ENCODE peak calls at places on chromosomes 2 and 18, in eight cellular contexts. W is A172; V is type B pancreatic cell; H is HT1080; L is NB4; T is LoVo; Y is foreskin fibroblast; G is activated T-helper 1 cell treated with anti-CD3 and anti-CD28 coated beads, Interleukin-2, amount 50 U/mL, for 16 hours. S is an unnamed sample.

GRCh38 chr18:39635966-39636365 is 2070.4 kb upstream of the CELF4 start:
- DNase-seq in L (no peak), T (no peak), H (no peak), Y (no peak), W (no peak), V (no peak), G (no peak), S (no peak)

GRCh38 chr2:194549387-194549786 is 1107.6 kb upstream of the SLC39A10 start:
- DNase-seq in T (no peak), H (no peak), W (no peak), L (no peak), G (no peak), Y (no peak), V (no peak), S (no peak)

GRCh38 chr2:70767699-70768584 is at the start of gene ADD2:
- DNase-seq in H (peak), T (no peak), Y (peak), L (peak), G (no peak), V (peak), W (peak), S (no peak)

GRCh38 chr18:78965917-78966878 is 13.4 kb upstream of the SALL3 start:
- DNase-seq in V (peak), W (no peak), Y (no peak), L (no peak), T (no peak), H (no peak), G (no peak), S (no peak)

GRCh38 chr2:74715880-74716279 is 61.8 kb downstream of the SEMA4F start:
- DNase-seq in W (no peak), G (no peak), Y (no peak), T (no peak), H (no peak), L (no peak), V (no peak), S (no peak)

GRCh38 chr18:35495821-35496368 is 1.9 kb downstream of the INO80C start:
- DNase-seq in Y (peak), V (no peak), T (no peak), H (no peak), W (no peak), L (peak), G (no peak), S (peak)

GRCh38 chr2:98460573-98461560 is 16.2 kb downstream of the INPP4A start:
- DNase-seq in G (no peak), T (no peak), W (no peak), H (no peak), Y (no peak), V (no peak), L (peak), S (no peak)

GRCh38 chr2:98454500-98455235 is 10.0 kb downstream of the INPP4A start:
- DNase-seq in G (no peak), T (no peak), L (peak), Y (peak), V (no peak), W (peak), H (peak), S (peak)

GRCh38 chr2:120802161-120802560 is 66.5 kb downstream of the GLI2 start:
- DNase-seq in H (no peak), V (no peak), W (no peak), G (no peak), T (no peak), Y (peak), L (no peak), S (no peak)

GRCh38 chr18:75162467-75162866 is 46.5 kb downstream of the PTGR3 start:
- DNase-seq in V (no peak), W (peak), T (no peak), H (peak), L (no peak), G (no peak), Y (peak), S (no peak)

GRCh38 chr2:159562248-159562647 is 54.1 kb downstream of the BAZ2B start:
- DNase-seq in G (no peak), T (no peak), L (peak), Y (no peak), H (no peak), V (no peak), W (no peak), S (peak)

GRCh38 chr2:43609304-43609883 is 13.6 kb upstream of the THADA start:
- DNase-seq in L (peak), V (no peak), Y (peak), G (no peak), W (peak), T (peak), H (peak), S (peak)

GRCh38 chr2:118403658-118404451 is 315.6 kb downstream of the INSIG2 start:
- DNase-seq in H (peak), G (no peak), V (no peak), W (no peak), Y (peak), T (no peak), L (no peak), S (no peak)

GRCh38 chr18:52950153-52950552 is 610.2 kb downstream of the DCC start:
- DNase-seq in T (no peak), L (no peak), V (no peak), W (peak), G (no peak), H (peak), Y (peak), S (no peak)

GRCh38 chr2:101515512-101515911 is 40.6 kb upstream of the RFX8 start:
- DNase-seq in Y (peak), H (peak), G (no peak), L (no peak), T (no peak), W (peak), V (no peak), S (no peak)

GRCh38 chr18:35410561-35410960 is 33.4 kb upstream of the ZNF396 start:
- DNase-seq in G (no peak), H (no peak), V (no peak), Y (no peak), W (no peak), T (no peak), L (no peak), S (no peak)

GRCh38 chr2:26568076-26568890 is 72.9 kb downstream of the CIB4 start:
- DNase-seq in V (peak), L (no peak), T (no peak), W (no peak), H (no peak), G (no peak), Y (no peak), S (no peak)

GRCh38 chr2:14297340-14297739 is 335.2 kb upstream of the LRATD1 start:
- DNase-seq in H (no peak), G (no peak), W (no peak), T (peak), Y (no peak), L (no peak), V (no peak), S (no peak)

GRCh38 chr18:29512203-29512602 is 1335.3 kb upstream of the CDH2 start:
- DNase-seq in W (no peak), L (no peak), H (no peak), T (no peak), G (no peak), Y (no peak), V (no peak), S (no peak)

GRCh38 chr2:168293766-168294165 is 46.4 kb upstream of the STK39 start:
- DNase-seq in H (no peak), V (no peak), T (no peak), W (no peak), L (no peak), Y (no peak), G (no peak), S (no peak)

GRCh38 chr2:240954436-240955305 is 43.7 kb upstream of the SNED1 start:
- DNase-seq in H (no peak), G (no peak), V (peak), L (no peak), T (no peak), W (no peak), Y (no peak), S (no peak)

GRCh38 chr2:160574472-160575140 is 81.0 kb upstream of the RBMS1 start:
- DNase-seq in W (peak), L (peak), Y (peak), H (peak), G (no peak), T (no peak), V (no peak), S (peak)